ENCODE peak calls at places on chromosome 20, in six cellular contexts. H is IMR-90, B is mesenchymal stem cell, E is trophoblast cell, P is neuronal stem cell, N is H1. T is an unnamed sample.

GRCh38 chr20:54345301-54345724 is 130.1 kb upstream of the DOK5 start:
- DNase-seq in H (peak; percentile 87), B (peak; percentile 3), E (peak; percentile 41), P (no peak), N (no peak), T (no peak)

GRCh38 chr20:60022849-60023248 is 64.6 kb downstream of the CDH26 start:
- DNase-seq in H (no peak), B (no peak), E (no peak), P (no peak), N (no peak), T (no peak)

GRCh38 chr20:53176133-53176532 is 204.0 kb downstream of the TSHZ2 start:
- DNase-seq in H (no peak), B (no peak), E (no peak), P (peak; percentile 24), N (no peak), T (peak; percentile 42)

GRCh38 chr20:20364016-20364746 is 3.7 kb upstream of the INSM1 start:
- DNase-seq in H (no peak), B (no peak), E (no peak), P (peak; percentile 58), N (no peak), T (peak; percentile 78)

GRCh38 chr20:59824711-59825562 is 108.5 kb downstream of the SYCP2 start:
- DNase-seq in H (no peak), B (no peak), E (no peak), P (no peak), N (no peak), T (peak; percentile 13)

GRCh38 chr20:63348828-63349515 is 12.2 kb downstream of the CHRNA4 start:
- DNase-seq in H (no peak), B (no peak), E (no peak), P (no peak), N (no peak), T (no peak)

GRCh38 chr20:41411458-41411857 is 44.8 kb upstream of the EMILIN3 start:
- DNase-seq in H (peak; percentile 28), B (peak; percentile 30), E (no peak), P (no peak), N (no peak), T (no peak)

GRCh38 chr20:39823239-39823638 is 861.1 kb downstream of the DHX35 start:
- DNase-seq in H (peak; percentile 58), B (peak; percentile 72), E (no peak), P (no peak), N (no peak), T (no peak)

GRCh38 chr20:5864873-5865582 is 85.3 kb downstream of the TRMT6 start:
- DNase-seq in H (peak; percentile 67), B (peak; percentile 72), E (no peak), P (no peak), N (no peak), T (no peak)

GRCh38 chr20:10356628-10357027 is 77.4 kb downstream of the MKKS start:
- DNase-seq in H (no peak), B (peak; percentile 10), E (no peak), P (no peak), N (no peak), T (no peak)

GRCh38 chr20:11217322-11217989 is 543.7 kb upstream of the JAG1 start:
- DNase-seq in H (peak; percentile 42), B (peak; percentile 65), E (no peak), P (no peak), N (no peak), T (no peak)

GRCh38 chr20:23235173-23236027 is 115.2 kb upstream of the NXT1 start:
- DNase-seq in H (peak; percentile 54), B (peak; percentile 69), E (peak; percentile 52), P (peak; percentile 60), N (peak; percentile 39), T (peak; percentile 83)

GRCh38 chr20:51910202-51911050 is 108.1 kb upstream of the SALL4 start:
- DNase-seq in H (peak; percentile 17), B (peak; percentile 41), E (no peak), P (peak; percentile 48), N (no peak), T (no peak)

DNA sequence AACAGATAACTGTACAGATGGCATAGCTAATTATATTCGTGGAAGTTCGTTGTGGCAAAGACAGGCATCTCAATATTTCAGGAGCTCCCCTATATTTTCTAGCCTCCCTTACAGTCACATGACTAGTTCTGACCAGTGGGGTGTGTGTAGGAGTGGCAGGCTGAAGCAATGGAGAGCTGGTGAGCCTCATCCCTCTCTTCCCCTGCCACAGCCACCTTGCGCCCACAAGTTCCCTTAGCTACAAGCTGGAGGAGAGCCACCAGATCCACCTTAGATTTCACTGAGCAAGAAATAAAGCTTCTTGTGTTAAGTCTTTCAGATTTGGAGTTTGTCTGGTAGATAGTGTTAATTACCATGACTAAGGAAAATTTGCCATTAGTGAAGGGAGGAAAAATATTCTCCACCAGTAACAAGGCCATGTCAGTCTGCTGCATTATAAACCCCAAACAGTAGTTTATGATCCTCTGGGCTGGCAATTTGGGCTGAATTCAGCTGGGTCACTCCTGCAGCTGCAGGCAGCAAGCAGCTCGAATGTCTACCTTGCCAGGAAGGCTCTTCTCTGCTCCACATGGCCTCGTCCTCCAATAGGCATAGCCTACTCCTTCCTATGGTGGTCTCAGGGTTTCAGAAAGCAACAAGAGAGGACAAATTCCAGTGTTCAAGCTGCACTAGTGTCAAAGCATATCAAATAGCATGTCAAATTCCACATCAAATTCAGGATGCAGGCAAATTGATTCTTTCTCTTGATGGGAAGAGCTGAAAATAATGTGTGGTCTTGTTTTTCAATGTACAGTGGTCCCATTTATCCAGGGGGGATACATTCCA is 7.4 kb upstream of the RBCK1 start:
- DNase-seq in H (no peak), B (no peak), E (no peak), P (no peak), N (no peak), T (no peak)
- H2AFZ ChIP-seq in H (peak overlapping the region; percentile 54), B (no peak overlapping the region), E (no peak overlapping the region), P (peak overlapping the region; percentile 80), N (peak overlapping the region; percentile 28), T (peak overlapping the region; percentile 7)

GRCh38 chr20:3994125-3994524 is 21.2 kb downstream of the RNF24 start:
- DNase-seq in H (no peak), B (no peak), E (no peak), P (no peak), N (no peak), T (no peak)

GRCh38 chr20:3998998-3999397 is 16.4 kb downstream of the RNF24 start:
- DNase-seq in H (no peak), B (no peak), E (peak; percentile 41), P (no peak), N (no peak), T (no peak)

GRCh38 chr20:3995749-3996305 is 19.5 kb downstream of the RNF24 start:
- DNase-seq in H (no peak), B (no peak), E (no peak), P (no peak), N (no peak), T (no peak)

GRCh38 chr20:3995067-3995748 is 20.1 kb downstream of the RNF24 start:
- DNase-seq in H (peak; percentile 44), B (peak; percentile 43), E (peak; percentile 47), P (no peak), N (no peak), T (no peak)

DNA sequence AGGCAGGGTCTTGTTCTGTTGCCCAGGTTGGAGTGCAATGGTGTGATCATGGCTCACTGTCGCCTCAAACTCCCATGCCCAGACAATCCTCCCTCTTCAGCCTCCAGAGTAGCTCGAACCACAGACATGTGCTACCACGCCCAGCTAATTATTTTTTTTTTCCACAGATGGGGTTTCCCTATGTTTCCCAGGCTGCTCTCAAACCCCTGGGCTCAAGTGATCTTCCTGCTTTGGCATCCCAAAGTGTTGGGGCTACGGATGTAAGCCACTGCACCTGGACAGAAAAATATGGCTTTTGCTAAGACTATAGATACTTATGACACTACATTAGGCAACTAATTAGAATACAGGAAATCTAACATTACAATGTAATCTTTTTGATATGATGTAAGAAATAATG is 17.9 kb downstream of the RNF24 start:
- DNase-seq in H (no peak), B (no peak), E (no peak), P (no peak), N (no peak), T (no peak)
- H3K23ac ChIP-seq in H (no peak overlapping the region), B (no peak overlapping the region), E (no peak overlapping the region), P (no peak overlapping the region), N (no peak overlapping the region), T (no peak overlapping the region)

GRCh38 chr20:33889312-33889711 is 78.2 kb downstream of the CHMP4B start:
- DNase-seq in H (no peak), B (no peak), E (no peak), P (no peak), N (no peak), T (no peak)
- H2AFZ ChIP-seq in H (no peak overlapping the region), B (no peak overlapping the region), E (no peak overlapping the region), P (no peak overlapping the region), N (no peak overlapping the region), T (no peak overlapping the region)

GRCh38 chr20:24573557-24573956 is 104.1 kb downstream of the SYNDIG1 start:
- DNase-seq in H (no peak), B (no peak), E (no peak), P (no peak), N (no peak), T (no peak)
- H3K23ac ChIP-seq in H (no peak overlapping the region), B (no peak overlapping the region), E (no peak overlapping the region), P (no peak overlapping the region), N (no peak overlapping the region), T (no peak overlapping the region)

GRCh38 chr20:45813489-45813888 is 1.0 kb downstream of the UBE2C start:
- DNase-seq in H (no peak), B (no peak), E (no peak), P (no peak), N (no peak), T (no peak)
- H2AFZ ChIP-seq in H (peak overlapping the region; percentile 12), B (no peak overlapping the region), E (no peak overlapping the region), P (no peak overlapping the region), N (no peak overlapping the region), T (no peak overlapping the region)

DNA sequence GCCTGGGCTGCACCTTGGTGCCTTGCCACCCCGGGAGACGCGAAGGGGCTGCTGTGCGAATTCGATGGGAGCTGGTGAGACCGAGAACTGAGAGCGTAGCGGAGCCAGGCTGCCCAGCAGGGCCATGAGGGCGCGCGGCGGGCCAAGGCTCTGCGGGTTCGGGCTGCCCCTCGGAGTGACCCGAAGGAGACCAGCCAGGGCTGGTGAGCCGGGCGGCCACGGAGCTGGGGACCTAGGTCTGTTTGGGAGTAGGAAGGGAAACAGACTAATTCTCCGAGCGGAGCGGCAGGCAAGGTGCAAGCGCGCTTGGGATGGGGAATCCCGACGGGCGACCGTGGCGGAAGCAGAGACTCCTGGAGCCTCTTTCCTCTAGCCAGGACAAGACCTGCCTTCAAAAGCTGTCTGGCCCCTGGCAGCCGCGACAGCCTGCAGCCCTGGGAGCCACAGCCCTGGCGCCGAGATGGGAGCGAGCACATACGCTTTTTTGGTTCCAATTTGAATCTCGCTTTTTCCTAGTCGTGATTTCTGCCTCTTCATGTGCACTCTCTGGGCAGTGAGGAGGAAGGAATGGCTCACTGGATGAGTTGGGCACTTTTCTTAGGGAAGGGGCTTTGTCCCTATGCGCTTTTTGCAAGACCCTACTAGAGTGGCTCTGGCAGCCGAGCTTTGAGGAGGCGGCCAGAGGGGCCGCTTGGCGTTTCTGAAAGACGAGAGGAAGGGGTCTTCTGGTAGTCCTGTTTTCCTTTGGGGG is 777 bp downstream of the SYNDIG1 start:
- DNase-seq in H (no peak), B (no peak), E (no peak), P (peak; percentile 42), N (no peak), T (peak; percentile 54)
- H3K23ac ChIP-seq in H (no peak overlapping the region), B (no peak overlapping the region), E (no peak overlapping the region), P (peak overlapping the region; percentile 68), N (no peak overlapping the region), T (no peak overlapping the region)

DNA sequence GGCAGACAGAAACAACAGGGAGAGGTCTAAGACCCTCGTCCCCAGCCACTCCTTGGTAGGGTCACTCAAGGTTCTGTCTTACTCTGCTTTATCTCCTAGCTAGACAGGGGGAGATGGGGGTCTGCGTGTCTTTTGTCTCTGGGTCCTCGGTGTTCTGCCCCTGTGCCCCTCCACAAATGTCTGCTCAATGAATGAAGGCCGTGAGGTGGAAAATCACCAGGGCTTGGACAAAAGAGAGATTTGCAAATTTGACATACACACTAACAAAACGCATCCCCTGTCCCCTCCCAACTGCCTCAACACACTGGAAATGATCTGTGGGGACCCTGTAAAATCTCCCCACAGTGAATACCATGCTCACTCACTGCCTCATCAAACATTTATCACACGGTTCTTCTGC is 13.2 kb upstream of the VAPB start:
- DNase-seq in H (no peak), B (no peak), E (no peak), P (peak; percentile 48), N (no peak), T (no peak)
- H2AFZ ChIP-seq in H (no peak overlapping the region), B (no peak overlapping the region), E (no peak overlapping the region), P (peak overlapping the region; percentile 81), N (peak overlapping the region; percentile 12), T (no peak overlapping the region)